ENCODE peak calls at places on chromosomes 2 and 18, in four cellular contexts. M is GM12864, Q is kidney, A is AG04449. P is an unnamed sample.

GRCh38 chr2:223008162-223008561 is 43.8 kb upstream of the KCNE4 start:
- DNase-seq in A (peak), Q (no peak), M (no peak), P (no peak)

GRCh38 chr2:218857371-218858137 is 2.1 kb upstream of the WNT6 start:
- DNase-seq in A (no peak), M (no peak), Q (no peak), P (no peak)

GRCh38 chr2:95077521-95077807 is 44.1 kb downstream of the MRPS5 start:
- DNase-seq in M (no peak), Q (peak), A (no peak), P (peak)

GRCh38 chr2:144890828-144891227 is 370.9 kb upstream of the ZEB2 start:
- DNase-seq in A (no peak), Q (no peak), M (no peak), P (peak)

GRCh38 chr2:71611781-71612545 is 158.6 kb downstream of the DYSF start:
- DNase-seq in A (no peak), Q (peak), M (no peak), P (no peak)

GRCh38 chr2:174784316-174784715 is 20.0 kb upstream of the CHRNA1 start:
- DNase-seq in M (no peak), Q (no peak), A (no peak), P (no peak)

GRCh38 chr2:20551231-20551944 is 99.5 kb downstream of the HS1BP3 start:
- DNase-seq in Q (no peak), A (no peak), M (no peak), P (no peak)

GRCh38 chr2:74072542-74072941 is 75.2 kb downstream of the BOLA3 start:
- DNase-seq in Q (no peak), M (no peak), A (no peak), P (no peak)

GRCh38 chr18:25457636-25458035 is 105.7 kb upstream of the ZNF521 start:
- DNase-seq in A (no peak), M (no peak), Q (no peak), P (no peak)

GRCh38 chr2:158315803-158316413 is 140.6 kb downstream of the CCDC148 start:
- DNase-seq in M (no peak), Q (no peak), A (no peak), P (no peak)

GRCh38 chr2:158319269-158319668 is 137.3 kb downstream of the CCDC148 start:
- DNase-seq in A (no peak), M (no peak), Q (no peak), P (no peak)

GRCh38 chr2:158315000-158315399 is 141.6 kb downstream of the CCDC148 start:
- DNase-seq in A (no peak), Q (no peak), M (no peak), P (no peak)

GRCh38 chr2:158317642-158318041 is 138.9 kb downstream of the CCDC148 start:
- DNase-seq in M (peak), Q (no peak), A (no peak), P (no peak)

GRCh38 chr2:158313734-158314133 is 142.8 kb downstream of the CCDC148 start:
- DNase-seq in A (no peak), Q (no peak), M (no peak), P (no peak)
- TF ChIP-seq CTCF in A (no peak), Q (no peak), M (no peak), P (no peak)

GRCh38 chr2:26922638-26923466 is 47.6 kb upstream of the MAPRE3 start:
- DNase-seq in A (no peak), Q (no peak), M (no peak), P (peak)
- TF ChIP-seq CTCF in A (peak), Q (peak), M (peak), P (peak)

DNA sequence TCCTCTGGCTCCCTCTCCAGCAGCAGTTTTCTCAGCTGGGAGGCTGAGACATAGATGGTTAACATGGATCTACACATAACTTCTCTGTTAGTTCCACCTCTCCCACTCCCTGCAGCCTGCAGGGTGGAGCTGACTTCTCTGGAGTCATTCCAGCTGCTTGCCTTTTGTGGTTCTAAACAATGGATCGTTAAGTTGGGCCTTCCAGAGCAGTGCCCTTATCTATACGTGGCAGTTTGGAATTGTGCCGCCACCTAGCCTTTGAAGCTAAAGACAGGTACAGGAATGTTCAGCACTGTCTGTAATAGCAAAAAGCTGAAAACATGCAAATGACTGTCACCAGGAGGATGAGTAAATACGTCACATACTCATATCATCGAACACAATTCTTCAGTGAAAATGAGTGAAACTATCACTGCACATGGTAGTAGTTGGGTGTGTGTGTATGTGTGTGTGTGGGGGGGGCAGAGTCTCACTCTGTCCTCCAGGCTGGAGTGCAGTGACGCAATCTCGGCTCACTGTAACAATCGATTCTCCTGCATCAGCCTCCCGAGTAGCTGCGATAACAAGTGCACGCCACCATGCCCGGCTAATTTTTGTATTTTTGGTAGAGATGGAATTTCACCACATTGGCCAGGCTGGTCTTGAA is 50.3 kb downstream of the SH2D6 start:
- DNase-seq in A (no peak), Q (no peak), M (no peak), P (no peak)
- TF ChIP-seq CTCF in A (no peak), Q (no peak), M (no peak), P (no peak)

DNA sequence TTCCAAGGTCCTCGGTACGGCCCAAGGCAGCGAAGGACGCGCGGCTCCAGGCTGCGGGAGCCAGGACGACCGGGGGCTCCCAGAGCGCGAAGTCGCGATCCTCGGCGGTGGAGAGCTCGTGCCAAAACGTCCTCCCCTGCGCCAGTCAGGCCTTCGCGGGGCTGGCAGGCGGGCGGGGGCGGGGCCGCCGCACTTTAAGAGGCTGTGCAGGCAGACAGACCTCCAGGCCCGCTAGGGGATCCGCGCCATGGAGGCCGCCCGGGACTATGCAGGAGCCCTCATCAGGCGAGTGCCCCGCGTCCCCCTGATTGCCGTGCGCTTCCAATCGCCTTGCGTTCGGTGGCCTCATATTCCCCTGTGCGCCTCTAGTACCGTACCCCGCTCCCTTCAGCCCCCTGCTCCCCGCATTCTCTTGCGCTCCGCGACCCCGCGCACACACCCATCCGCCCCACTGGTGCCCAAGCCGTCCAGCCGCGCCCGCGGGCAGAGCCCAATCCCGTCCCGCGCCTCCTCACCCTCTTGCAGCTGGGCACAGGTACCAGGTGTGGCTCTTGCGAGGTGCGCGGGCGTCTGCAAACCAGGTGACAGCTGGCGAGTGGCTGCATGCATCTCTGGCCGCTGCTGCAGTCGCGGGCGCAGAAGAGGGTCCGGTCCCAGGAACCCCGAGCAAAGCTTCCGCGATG is at the start of gene CIDEA:
- DNase-seq in Q (peak), M (no peak), A (no peak), P (no peak)
- TF ChIP-seq CTCF in Q (no peak), M (no peak), A (no peak), P (no peak)

DNA sequence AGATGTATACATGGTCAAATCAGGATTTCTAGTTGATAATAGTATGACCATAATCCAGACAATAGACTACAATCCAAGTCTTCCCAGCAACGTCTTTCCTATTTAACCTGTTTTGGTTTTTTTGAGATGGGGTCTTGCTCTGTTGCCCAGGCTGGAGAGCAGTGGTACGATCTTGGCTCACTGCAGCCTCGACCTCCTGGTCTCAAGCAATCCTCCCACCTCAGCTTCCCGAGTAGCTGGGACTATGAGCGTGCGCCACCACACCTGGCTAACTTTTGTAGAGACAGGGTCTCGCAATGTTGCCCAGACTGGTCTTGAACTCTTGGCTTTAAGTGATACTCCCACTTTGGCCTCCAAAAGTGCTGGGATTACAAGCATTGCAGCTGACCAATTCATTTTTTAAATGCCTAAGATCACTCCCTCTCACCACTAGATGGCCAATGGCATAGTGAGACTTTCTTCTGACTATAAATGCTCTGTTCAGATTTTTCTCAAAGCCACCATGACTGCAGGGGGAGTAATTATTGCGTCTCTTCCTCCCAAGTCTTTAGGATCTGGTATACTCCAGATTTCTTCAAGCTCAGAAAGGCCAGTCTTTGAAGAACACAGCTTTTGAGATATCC is 47.6 kb downstream of the HNRNPLL start:
- DNase-seq in Q (no peak), M (no peak), A (no peak), P (no peak)
- TF ChIP-seq CTCF in Q (peak), M (peak), A (peak), P (peak)

GRCh38 chr2:120545521-120546076 is 190.1 kb upstream of the GLI2 start:
- DNase-seq in A (no peak), M (no peak), Q (no peak), P (no peak)
- TF ChIP-seq CTCF in A (no peak), M (no peak), Q (no peak), P (no peak)

GRCh38 chr2:231487197-231487596 is 22.9 kb upstream of the NCL start:
- DNase-seq in Q (no peak), M (no peak), A (no peak), P (no peak)

GRCh38 chr2:231490801-231491200 is 26.5 kb upstream of the NCL start:
- DNase-seq in M (no peak), A (no peak), Q (no peak), P (no peak)

GRCh38 chr2:231488331-231488730 is 24.0 kb upstream of the NCL start:
- DNase-seq in M (no peak), Q (no peak), A (no peak), P (no peak)

GRCh38 chr2:231494669-231495068 is 30.4 kb upstream of the NCL start:
- DNase-seq in Q (no peak), M (no peak), A (no peak), P (no peak)

GRCh38 chr2:231489990-231490389 is 25.7 kb upstream of the NCL start:
- DNase-seq in A (no peak), Q (no peak), M (no peak), P (no peak)
- TF ChIP-seq CTCF in A (no peak), Q (no peak), M (peak), P (no peak)

GRCh38 chr18:69002233-69002632 is 204.4 kb downstream of the CCDC102B start:
- DNase-seq in A (no peak), M (no peak), Q (no peak), P (no peak)
- TF ChIP-seq CTCF in A (no peak), M (peak), Q (no peak), P (no peak)